ENCODE peak calls at places on chromosomes 3 and 15, in nine cellular contexts. O, Q, S, P, C, X, I, D and A are unnamed samples.

GRCh38 chr3:87336761-87337160 is 60.4 kb upstream of the POU1F1 start:
- DNase-seq in D (no peak), P (no peak), S (no peak), Q (no peak), I (no peak), C (no peak), X (no peak), O (no peak), A (no peak)

GRCh38 chr3:146218880-146219866 is 31.7 kb downstream of the PLSCR4 start:
- DNase-seq in C (peak), X (peak), S (peak), D (no peak), I (peak), Q (peak), P (no peak), O (peak), A (no peak)

GRCh38 chr3:172142074-172143059 is 103.0 kb downstream of the FNDC3B start:
- DNase-seq in I (no peak), X (no peak), S (no peak), Q (no peak), D (no peak), C (peak), P (no peak), O (peak), A (no peak)

GRCh38 chr15:58229297-58229768 is 91.2 kb downstream of the AQP9 start:
- DNase-seq in S (no peak), D (no peak), C (no peak), I (no peak), Q (no peak), X (no peak), O (peak), P (no peak), A (peak)

GRCh38 chr15:29747837-29748417 is 74.3 kb downstream of the TJP1 start:
- DNase-seq in D (no peak), O (peak), C (no peak), Q (no peak), P (no peak), S (no peak), X (no peak), I (peak), A (no peak)

GRCh38 chr15:68307131-68307928 is 29.8 kb downstream of the FEM1B start:
- DNase-seq in C (no peak), Q (peak), S (no peak), X (peak), O (no peak), D (no peak), P (no peak), I (peak), A (peak)

GRCh38 chr3:76403556-76403955 is 618.2 kb upstream of the ZNF717 start:
- DNase-seq in I (no peak), S (no peak), O (peak), C (no peak), Q (no peak), X (no peak), P (no peak), D (no peak), A (no peak)

GRCh38 chr15:49428392-49429095 is 5.5 kb downstream of the FGF7 start:
- DNase-seq in C (no peak), S (no peak), O (peak), I (no peak), P (no peak), Q (no peak), X (no peak), D (no peak), A (no peak)

GRCh38 chr3:126370055-126370454 is 12.8 kb upstream of the KLF15 start:
- DNase-seq in S (no peak), P (no peak), X (no peak), Q (no peak), D (no peak), O (no peak), I (no peak), C (no peak), A (no peak)

GRCh38 chr3:180546863-180547262 is 55.1 kb upstream of the TTC14 start:
- DNase-seq in C (no peak), Q (no peak), P (no peak), S (no peak), I (no peak), D (no peak), X (no peak), O (no peak), A (no peak)

GRCh38 chr15:39135989-39136388 is 444.9 kb upstream of the THBS1 start:
- DNase-seq in O (peak), X (no peak), P (no peak), D (no peak), S (no peak), I (no peak), C (no peak), Q (no peak), A (no peak)

GRCh38 chr3:126112531-126113237 is 28.8 kb upstream of the SLC41A3 start:
- DNase-seq in D (no peak), I (no peak), S (peak), X (no peak), C (no peak), P (no peak), O (no peak), Q (no peak), A (peak)

GRCh38 chr3:24683090-24683489 is 188.4 kb upstream of the THRB start:
- DNase-seq in C (no peak), Q (no peak), S (no peak), X (no peak), I (no peak), D (no peak), P (no peak), O (peak), A (no peak)

GRCh38 chr3:50275996-50276761 is 2.7 kb upstream of the LSMEM2 start:
- DNase-seq in Q (no peak), S (no peak), D (no peak), I (no peak), O (no peak), P (no peak), X (no peak), C (no peak), A (peak)

GRCh38 chr3:175088981-175089380 is 229.8 kb downstream of the NAALADL2 start:
- DNase-seq in D (no peak), X (no peak), Q (peak), S (no peak), O (no peak), I (no peak), C (no peak), P (no peak), A (no peak)

GRCh38 chr3:72872183-72872582 is 15.7 kb upstream of the GXYLT2 start:
- DNase-seq in D (no peak), X (no peak), S (no peak), P (no peak), O (peak), I (no peak), C (no peak), Q (no peak), A (no peak)

GRCh38 chr3:14206548-14207177 is 28.0 kb downstream of the LSM3 start:
- DNase-seq in P (no peak), I (no peak), D (no peak), S (no peak), Q (no peak), O (no peak), X (no peak), C (no peak), A (peak)

GRCh38 chr3:183844606-183845005 is 19.2 kb upstream of the MAP6D1 start:
- DNase-seq in S (no peak), D (no peak), P (no peak), Q (no peak), I (no peak), C (peak), O (peak), X (no peak), A (no peak)

GRCh38 chr3:31911643-31912042 is 69.4 kb downstream of the OSBPL10 start:
- DNase-seq in I (no peak), P (no peak), O (peak), D (no peak), X (no peak), Q (no peak), S (no peak), C (no peak), A (no peak)

GRCh38 chr3:8307545-8308110 is 194.0 kb upstream of the LMCD1 start:
- DNase-seq in D (no peak), Q (no peak), P (no peak), O (no peak), C (no peak), X (peak), S (no peak), I (no peak), A (no peak)

GRCh38 chr3:69770976-69771634 is 31.8 kb downstream of the MITF start:
- DNase-seq in S (no peak), O (peak), C (no peak), D (no peak), I (no peak), X (no peak), Q (no peak), P (no peak), A (no peak)

GRCh38 chr3:144843099-144843498 is 871.5 kb downstream of the DIPK2A start:
- DNase-seq in Q (no peak), S (no peak), P (no peak), X (no peak), D (no peak), O (no peak), C (no peak), I (no peak), A (no peak)

GRCh38 chr3:135753506-135753905 is 212.0 kb upstream of the PPP2R3A start:
- DNase-seq in O (no peak), I (no peak), Q (no peak), S (no peak), D (no peak), X (no peak), C (no peak), P (no peak), A (no peak)

GRCh38 chr3:135752851-135753250 is 212.7 kb upstream of the PPP2R3A start:
- DNase-seq in D (no peak), C (peak), S (no peak), X (no peak), P (no peak), Q (no peak), I (no peak), O (no peak), A (peak)

GRCh38 chr3:135756016-135756695 is 209.4 kb upstream of the PPP2R3A start:
- DNase-seq in S (no peak), X (no peak), Q (peak), O (no peak), P (no peak), C (no peak), I (no peak), D (no peak), A (no peak)

GRCh38 chr3:135757421-135757820 is 208.1 kb upstream of the PPP2R3A start:
- DNase-seq in P (no peak), O (no peak), C (no peak), S (no peak), Q (no peak), X (no peak), D (no peak), I (no peak), A (no peak)

DNA sequence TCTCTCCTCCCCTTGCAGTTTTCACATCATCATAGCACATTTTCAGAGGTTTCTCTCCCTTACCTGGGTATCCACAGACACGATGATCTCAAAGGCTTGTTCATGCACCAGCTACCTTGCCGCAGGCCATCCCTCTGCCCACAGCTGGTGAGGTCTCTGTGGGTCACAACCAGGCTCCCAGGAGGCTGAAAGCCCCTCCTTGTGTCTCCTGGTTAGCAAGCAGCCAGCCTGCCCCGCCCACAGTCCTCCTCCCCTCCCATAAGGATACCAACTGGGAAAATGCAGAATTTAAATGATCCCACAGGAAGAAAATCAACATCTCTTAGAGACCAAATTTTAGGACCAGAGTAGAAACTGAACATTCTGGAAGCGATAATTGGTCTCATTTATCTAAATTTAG is 213.5 kb upstream of the PPP2R3A start:
- DNase-seq in P (no peak), S (no peak), O (no peak), I (no peak), C (no peak), Q (no peak), D (no peak), X (no peak), A (no peak)
- H3K27ac ChIP-seq in P (no peak), S (no peak), O (no peak), I (no peak), C (no peak), Q (no peak), D (no peak), X (no peak), A (no peak)

GRCh38 chr15:31499236-31499952 is 172.8 kb downstream of the KLF13 start:
- DNase-seq in S (no peak), D (no peak), X (no peak), C (no peak), I (no peak), O (no peak), Q (no peak), P (no peak), A (no peak)
- H3K4me3 ChIP-seq in S (no peak), D (no peak), X (no peak), C (no peak), I (no peak), O (no peak), Q (no peak), P (no peak), A (no peak)

GRCh38 chr3:52317601-52318000 is 1.5 kb downstream of the DNAH1 start:
- DNase-seq in Q (no peak), O (peak), X (peak), I (peak), D (no peak), S (peak), C (peak), P (peak), A (peak)
- H3K27ac ChIP-seq in Q (no peak), O (no peak), X (no peak), I (peak), D (no peak), S (peak), C (no peak), P (no peak), A (no peak)

GRCh38 chr15:51093865-51094605 is 671 bp downstream of the TNFAIP8L3 start:
- DNase-seq in I (peak), S (peak), P (no peak), C (peak), Q (no peak), D (no peak), O (no peak), X (no peak), A (peak)
- H3K4me3 ChIP-seq in I (peak), S (peak), P (peak), C (peak), Q (peak), D (peak), O (peak), X (peak), A (peak)

GRCh38 chr15:70794596-70795310 is 31.4 kb upstream of the UACA start:
- DNase-seq in P (no peak), O (peak), C (no peak), S (no peak), X (no peak), I (no peak), D (no peak), Q (no peak), A (no peak)
- H3K27ac ChIP-seq in P (no peak), O (peak), C (peak), S (peak), X (no peak), I (peak), D (peak), Q (no peak), A (no peak)

DNA sequence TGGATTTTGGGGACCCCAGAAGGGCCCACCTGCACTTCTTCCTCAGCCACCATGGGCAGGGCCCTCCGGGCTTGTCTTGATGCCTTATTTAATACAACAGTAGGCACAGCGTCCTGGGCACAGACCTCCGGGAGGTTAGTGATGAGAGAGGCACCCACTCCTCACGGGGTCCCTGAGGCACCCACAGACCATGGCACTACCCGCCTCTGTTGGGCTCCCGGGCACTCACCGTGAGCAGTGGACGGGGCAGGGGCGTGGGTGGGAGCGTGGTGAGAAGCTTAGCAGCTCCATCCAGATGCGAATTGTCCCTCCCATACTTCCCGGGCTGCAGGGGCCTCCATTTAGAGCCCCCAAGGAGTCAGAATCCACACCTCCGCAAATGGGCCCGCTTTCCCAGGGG is 317 bp upstream of the MESP2 start:
- DNase-seq in P (no peak), O (no peak), X (no peak), C (no peak), Q (no peak), I (no peak), D (no peak), S (no peak), A (peak)
- H3K4me3 ChIP-seq in P (no peak), O (no peak), X (no peak), C (no peak), Q (peak), I (no peak), D (peak), S (peak), A (no peak)

GRCh38 chr3:19972056-19972455 is 25.2 kb downstream of the RAB5A start:
- DNase-seq in C (no peak), Q (no peak), I (no peak), O (peak), D (no peak), X (no peak), S (no peak), P (no peak), A (no peak)

GRCh38 chr3:19967208-19967607 is 20.3 kb downstream of the RAB5A start:
- DNase-seq in I (no peak), P (no peak), O (no peak), X (no peak), D (no peak), C (no peak), Q (no peak), S (no peak), A (no peak)

GRCh38 chr3:19967812-19968211 is 20.9 kb downstream of the RAB5A start:
- DNase-seq in I (no peak), C (no peak), P (no peak), O (no peak), D (no peak), X (no peak), S (no peak), Q (no peak), A (no peak)

GRCh38 chr3:19970289-19970688 is 23.4 kb downstream of the RAB5A start:
- DNase-seq in D (no peak), Q (no peak), X (no peak), C (no peak), P (no peak), I (no peak), O (no peak), S (no peak), A (no peak)
- H3K27ac ChIP-seq in D (no peak), Q (no peak), X (no peak), C (no peak), P (no peak), I (no peak), O (no peak), S (no peak), A (no peak)

GRCh38 chr3:127777861-127778711 is 44.2 kb downstream of the MGLL start:
- DNase-seq in P (no peak), Q (no peak), C (peak), S (no peak), O (no peak), X (no peak), I (no peak), D (no peak), A (no peak)
- H3K4me3 ChIP-seq in P (no peak), Q (no peak), C (no peak), S (no peak), O (no peak), X (no peak), I (no peak), D (no peak), A (no peak)